ENCODE peak calls at places on chromosomes 13 and 19, in eight cellular contexts. L is epithelial cell of esophagus, T is fibroblast of mammary gland, M is activated T-cell treated with anti-CD3 and anti-CD28 coated beads for 1 hour, I is NCI-H1092, C is lung microvascular endothelial cell, Y is WTC11, Z is sciatic nerve. O is an unnamed sample.

GRCh38 chr19:12937243-12938053 is 961 bp upstream of the CALR start:
- DNase-seq in L (no peak), T (peak; percentile 58), M (no peak), I (peak; percentile 82), C (peak; percentile 36), Y (peak; percentile 58), Z (peak; percentile 86), O (peak; percentile 56)

GRCh38 chr13:92592757-92593156 is 633.9 kb upstream of the GPC6 start:
- DNase-seq in L (no peak), T (no peak), M (no peak), I (no peak), C (no peak), Y (no peak), Z (no peak), O (no peak)

GRCh38 chr19:51146751-51147150 is 4.7 kb downstream of the SIGLEC7 start:
- DNase-seq in L (no peak), T (peak; percentile 13), M (no peak), I (no peak), C (no peak), Y (no peak), Z (no peak), O (no peak)

GRCh38 chr19:46955114-46955812 is 64.4 kb upstream of the NPAS1 start:
- DNase-seq in L (no peak), T (peak; percentile 41), M (peak; percentile 5), I (no peak), C (peak; percentile 78), Y (no peak), Z (no peak), O (no peak)

GRCh38 chr19:35852029-35852780 is at the start of gene NPHS1:
- DNase-seq in L (no peak), T (no peak), M (no peak), I (no peak), C (no peak), Y (no peak), Z (no peak), O (no peak)

GRCh38 chr19:51096473-51097165 is 11.6 kb downstream of the CTU1 start:
- DNase-seq in L (no peak), T (peak; percentile 12), M (no peak), I (no peak), C (peak; percentile 51), Y (no peak), Z (no peak), O (no peak)

GRCh38 chr13:44676534-44676933 is 100.4 kb upstream of the TSC22D1 start:
- DNase-seq in L (no peak), T (no peak), M (no peak), I (no peak), C (no peak), Y (no peak), Z (no peak), O (no peak)

GRCh38 chr19:371501-372160 is 27.0 kb upstream of the MIER2 start:
- DNase-seq in L (no peak), T (no peak), M (no peak), I (no peak), C (no peak), Y (no peak), Z (peak; percentile 28), O (no peak)

GRCh38 chr13:76512676-76513277 is 373.4 kb downstream of the KCTD12 start:
- DNase-seq in L (peak; percentile 81), T (peak; percentile 98), M (no peak), I (peak; percentile 86), C (peak; percentile 96), Y (no peak), Z (no peak), O (peak; percentile 35)

GRCh38 chr13:32267836-32268439 is 47.2 kb downstream of the ZAR1L start:
- DNase-seq in L (peak; percentile 66), T (no peak), M (peak; percentile 29), I (no peak), C (no peak), Y (peak; percentile 85), Z (no peak), O (no peak)

GRCh38 chr19:49136771-49137171 is 17.4 kb downstream of the PPFIA3 start:
- DNase-seq in L (no peak), T (no peak), M (no peak), I (no peak), C (no peak), Y (no peak), Z (no peak), O (peak; percentile 78)

GRCh38 chr13:28499579-28499978 is 4.7 kb upstream of the FLT1 start:
- DNase-seq in L (peak; percentile 24), T (peak; percentile 45), M (no peak), I (no peak), C (peak; percentile 45), Y (no peak), Z (no peak), O (peak; percentile 47)

GRCh38 chr13:110415669-110416068 is 108.6 kb downstream of the COL4A2 start:
- DNase-seq in L (peak; percentile 92), T (peak; percentile 62), M (no peak), I (no peak), C (no peak), Y (no peak), Z (no peak), O (no peak)

GRCh38 chr19:33497778-33498175 is 23.8 kb downstream of the PEPD start:
- DNase-seq in L (no peak), T (no peak), M (no peak), I (no peak), C (no peak), Y (no peak), Z (no peak), O (no peak)

GRCh38 chr19:18170714-18171255 is 2.8 kb upstream of the IFI30 start:
- DNase-seq in L (no peak), T (peak; percentile 26), M (no peak), I (no peak), C (no peak), Y (no peak), Z (no peak), O (no peak)

GRCh38 chr13:106243011-106243410 is 292.5 kb downstream of the EFNB2 start:
- DNase-seq in L (no peak), T (no peak), M (no peak), I (no peak), C (no peak), Y (no peak), Z (no peak), O (no peak)

GRCh38 chr19:38441660-38442348 is 8.3 kb downstream of the RYR1 start:
- DNase-seq in L (no peak), T (no peak), M (no peak), I (no peak), C (no peak), Y (peak; percentile 51), Z (no peak), O (no peak)

GRCh38 chr19:30224689-30225606 is 147.2 kb upstream of the ZNF536 start:
- DNase-seq in L (no peak), T (no peak), M (no peak), I (no peak), C (no peak), Y (no peak), Z (no peak), O (peak; percentile 46)

GRCh38 chr19:6017576-6017975 is 39.6 kb upstream of the RANBP3 start:
- DNase-seq in L (no peak), T (no peak), M (no peak), I (no peak), C (no peak), Y (no peak), Z (no peak), O (no peak)

GRCh38 chr13:71055644-71056043 is 811.4 kb downstream of the DACH1 start:
- DNase-seq in L (no peak), T (no peak), M (no peak), I (no peak), C (no peak), Y (no peak), Z (no peak), O (no peak)

GRCh38 chr19:49301165-49301865 is 23.7 kb downstream of the SLC6A16 start:
- DNase-seq in L (peak; percentile 78), T (peak; percentile 55), M (peak; percentile 76), I (peak; percentile 25), C (peak; percentile 68), Y (peak; percentile 93), Z (peak; percentile 82), O (peak; percentile 81)

GRCh38 chr13:83211301-83211700 is 671.0 kb downstream of the SLITRK1 start:
- DNase-seq in L (no peak), T (peak; percentile 37), M (no peak), I (no peak), C (no peak), Y (no peak), Z (no peak), O (no peak)

GRCh38 chr13:110042253-110042652 is 255.9 kb upstream of the IRS2 start:
- DNase-seq in L (no peak), T (no peak), M (no peak), I (no peak), C (no peak), Y (no peak), Z (no peak), O (no peak)

GRCh38 chr13:52411629-52412028 is 5.7 kb upstream of the THSD1 start:
- DNase-seq in L (peak; percentile 99), T (peak; percentile 87), M (no peak), I (no peak), C (peak; percentile 17), Y (no peak), Z (no peak), O (peak; percentile 75)

GRCh38 chr19:50870417-50871089 is 2.7 kb upstream of the KLK2 start:
- DNase-seq in L (no peak), T (peak; percentile 4), M (no peak), I (no peak), C (no peak), Y (peak; percentile 44), Z (no peak), O (no peak)

GRCh38 chr19:44725684-44726083 is 22.8 kb upstream of the BCL3 start:
- DNase-seq in L (no peak), T (no peak), M (no peak), I (no peak), C (no peak), Y (no peak), Z (no peak), O (no peak)

GRCh38 chr19:21084343-21084742 is 2.3 kb downstream of the ZNF714 start:
- DNase-seq in L (peak; percentile 70), T (peak; percentile 88), M (no peak), I (no peak), C (peak; percentile 4), Y (no peak), Z (no peak), O (peak; percentile 1)

GRCh38 chr13:44108345-44108858 is 228.7 kb downstream of the LACC1 start:
- DNase-seq in L (peak; percentile 40), T (peak; percentile 20), M (no peak), I (no peak), C (no peak), Y (no peak), Z (no peak), O (no peak)

GRCh38 chr19:4709440-4710280 is 14.0 kb downstream of the DPP9 start:
- DNase-seq in L (no peak), T (peak; percentile 39), M (no peak), I (no peak), C (no peak), Y (no peak), Z (no peak), O (no peak)

GRCh38 chr13:27264181-27264580 is 6.4 kb upstream of the RASL11A start:
- DNase-seq in L (peak; percentile 24), T (peak; percentile 78), M (no peak), I (peak; percentile 13), C (no peak), Y (no peak), Z (no peak), O (peak; percentile 76)

GRCh38 chr19:58356971-58357797 is 3.9 kb upstream of the A1BG start:
- DNase-seq in L (no peak), T (peak; percentile 26), M (no peak), I (no peak), C (peak; percentile 13), Y (no peak), Z (no peak), O (no peak)

GRCh38 chr13:65063753-65064152 is 2166.4 kb downstream of the PCDH9 start:
- DNase-seq in L (no peak), T (no peak), M (no peak), I (no peak), C (no peak), Y (no peak), Z (no peak), O (no peak)

GRCh38 chr13:41408061-41408460 is 49.3 kb upstream of the RGCC start:
- DNase-seq in L (no peak), T (peak; percentile 62), M (no peak), I (no peak), C (no peak), Y (no peak), Z (no peak), O (no peak)

GRCh38 chr13:24741016-24741662 is 22.8 kb upstream of the RNF17 start:
- DNase-seq in L (peak; percentile 22), T (no peak), M (no peak), I (no peak), C (no peak), Y (no peak), Z (no peak), O (no peak)

O was measured in AG08396.